ENCODE peak calls at places on chromosome 15, in seven cellular contexts. J, N, X, U, T, H and D are unnamed samples.

GRCh38 chr15:62779041-62779810 is 263.3 kb upstream of the TPM1 start:
- DNase-seq in J (no peak), N (no peak), X (no peak), U (no peak), T (no peak), H (no peak), D (no peak)

GRCh38 chr15:72770673-72771328 is 12.8 kb downstream of the ADPGK start:
- DNase-seq in J (no peak), N (no peak), X (no peak), U (no peak), T (no peak), H (no peak), D (no peak)

GRCh38 chr15:100598655-100599054 is 3.3 kb downstream of the LINS1 start:
- DNase-seq in J (no peak), N (no peak), X (no peak), U (no peak), T (no peak), H (peak), D (no peak)

GRCh38 chr15:50182233-50183013 is 427 bp downstream of the SLC27A2 start:
- DNase-seq in J (peak), N (peak), X (no peak), U (no peak), T (no peak), H (peak), D (peak)

GRCh38 chr15:55196011-55196410 is 730 bp downstream of the RSL24D1 start:
- DNase-seq in J (no peak), N (no peak), X (no peak), U (no peak), T (no peak), H (peak), D (no peak)

GRCh38 chr15:68384451-68385239 is 47.3 kb downstream of the ITGA11 start:
- DNase-seq in J (peak), N (no peak), X (no peak), U (no peak), T (no peak), H (no peak), D (no peak)

GRCh38 chr15:98683821-98684220 is 35.5 kb downstream of the IGF1R start:
- DNase-seq in J (no peak), N (no peak), X (no peak), U (no peak), T (no peak), H (no peak), D (no peak)

GRCh38 chr15:40439461-40440299 is 1.1 kb upstream of the BAHD1 start:
- DNase-seq in J (peak), N (no peak), X (peak), U (peak), T (no peak), H (peak), D (no peak)

DNA sequence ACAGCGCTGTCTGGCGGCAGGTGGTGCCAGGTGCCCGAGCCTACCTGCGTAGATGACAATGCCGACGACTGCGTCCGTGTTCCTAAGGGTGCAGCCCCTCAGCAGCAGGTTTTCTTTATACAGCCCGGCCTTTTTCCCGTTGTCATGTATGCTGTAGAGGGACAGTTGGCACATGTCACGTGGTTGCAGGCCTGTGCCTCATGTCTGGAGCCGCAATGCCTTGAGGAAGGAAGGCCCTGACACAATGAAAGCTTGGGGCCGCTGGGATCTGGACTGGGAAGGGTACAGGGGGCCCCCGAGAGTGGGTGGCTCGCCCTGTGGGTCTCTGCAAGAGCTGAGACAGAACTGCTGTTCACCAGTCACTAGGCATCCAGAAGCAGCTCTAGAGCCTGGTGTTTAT is 136.0 kb downstream of the ATP10A start:
- DNase-seq in J (peak), N (no peak), X (no peak), U (no peak), T (no peak), H (no peak), D (no peak)
- TF ChIP-seq TAF1 in J (no peak), N (no peak), X (no peak), U (no peak), T (no peak), H (no peak), D (no peak)

GRCh38 chr15:88257311-88257901 is 867 bp upstream of the NTRK3 start:
- DNase-seq in J (peak), N (no peak), X (no peak), U (no peak), T (no peak), H (no peak), D (no peak)
- TF ChIP-seq TAF1 in J (no peak), N (no peak), X (no peak), U (no peak), T (no peak), H (no peak), D (no peak)

GRCh38 chr15:65638681-65639089 is 16.9 kb downstream of the SLC24A1 start:
- DNase-seq in J (peak), N (peak), X (no peak), U (peak), T (peak), H (peak), D (peak)
- TF ChIP-seq TAF1 in J (no peak), N (no peak), X (no peak), U (no peak), T (no peak), H (no peak), D (no peak)

DNA sequence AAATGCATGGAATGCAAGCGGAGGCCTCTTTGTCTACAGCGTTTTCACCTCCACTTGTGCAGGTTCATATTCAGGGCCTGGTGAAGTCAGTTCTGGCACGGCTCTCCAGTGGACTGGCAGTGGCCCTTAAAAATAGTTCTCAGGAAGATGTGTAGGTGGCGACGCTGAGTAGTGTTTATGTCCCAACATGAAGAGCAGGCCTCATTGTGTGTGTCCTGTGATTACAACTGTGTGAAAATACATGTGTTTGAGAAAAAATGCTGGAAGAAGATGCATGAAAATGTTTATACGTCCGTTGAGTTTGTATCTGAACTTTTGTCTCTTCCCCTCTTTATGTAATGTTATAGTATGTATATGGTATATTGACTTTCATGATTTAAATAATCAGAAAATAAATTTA is 7.2 kb downstream of the LIPC start:
- DNase-seq in J (peak), N (no peak), X (no peak), U (peak), T (no peak), H (peak), D (no peak)
- TF ChIP-seq TAF1 in J (no peak), N (no peak), X (no peak), U (no peak), T (no peak), H (no peak), D (no peak)